ENCODE peak calls at places on chromosomes 4 and X, in five cellular contexts. One of them, this sample, is unnamed.

GRCh38 chr4:174252412-174252811 is 31.1 kb downstream of the FBXO8 start:
- DNase-seq in mammary epithelial cell: peak
- DNase-seq in psoas muscle: no peak
- DNase-seq in CD8-positive, alpha-beta T cell: no peak
- DNase-seq in BE2C: no peak
- DNase-seq in this sample: no peak

GRCh38 chrX:144810539-144810938 is 436.8 kb upstream of the SPANXN1 start:
- DNase-seq in mammary epithelial cell: no peak
- DNase-seq in CD8-positive, alpha-beta T cell: no peak
- DNase-seq in psoas muscle: no peak
- DNase-seq in BE2C: no peak
- DNase-seq in this sample: no peak

GRCh38 chr4:13173974-13174373 is 310.2 kb downstream of the RAB28 start:
- DNase-seq in mammary epithelial cell: no peak
- DNase-seq in psoas muscle: peak
- DNase-seq in BE2C: no peak
- DNase-seq in CD8-positive, alpha-beta T cell: no peak
- DNase-seq in this sample: peak

GRCh38 chrX:50769389-50770063 is 44.5 kb downstream of the SHROOM4 start:
- DNase-seq in CD8-positive, alpha-beta T cell: no peak
- DNase-seq in BE2C: no peak
- DNase-seq in psoas muscle: no peak
- DNase-seq in mammary epithelial cell: peak
- DNase-seq in this sample: no peak

GRCh38 chrX:118823263-118824172 is at the start of gene ZCCHC12:
- DNase-seq in CD8-positive, alpha-beta T cell: peak
- DNase-seq in psoas muscle: peak
- DNase-seq in BE2C: peak
- DNase-seq in mammary epithelial cell: peak
- DNase-seq in this sample: peak

GRCh38 chr4:106421441-106422296 is 53.1 kb upstream of the GIMD1 start:
- DNase-seq in BE2C: no peak
- DNase-seq in psoas muscle: no peak
- DNase-seq in mammary epithelial cell: peak
- DNase-seq in CD8-positive, alpha-beta T cell: no peak
- DNase-seq in this sample: peak

GRCh38 chr4:1354136-1354982 is 7.4 kb downstream of the UVSSA start:
- DNase-seq in BE2C: no peak
- DNase-seq in CD8-positive, alpha-beta T cell: no peak
- DNase-seq in mammary epithelial cell: no peak
- DNase-seq in psoas muscle: no peak
- DNase-seq in this sample: no peak

GRCh38 chr4:139655116-139655515 is 10.5 kb upstream of the MGST2 start:
- DNase-seq in CD8-positive, alpha-beta T cell: no peak
- DNase-seq in psoas muscle: no peak
- DNase-seq in BE2C: peak
- DNase-seq in mammary epithelial cell: peak
- DNase-seq in this sample: peak

GRCh38 chr4:159382875-159383568 is 280.1 kb downstream of the RAPGEF2 start:
- DNase-seq in psoas muscle: no peak
- DNase-seq in mammary epithelial cell: no peak
- DNase-seq in CD8-positive, alpha-beta T cell: no peak
- DNase-seq in BE2C: no peak
- DNase-seq in this sample: peak

GRCh38 chrX:18698762-18699650 is 8.4 kb upstream of the PPEF1 start:
- DNase-seq in psoas muscle: no peak
- DNase-seq in BE2C: no peak
- DNase-seq in mammary epithelial cell: no peak
- DNase-seq in CD8-positive, alpha-beta T cell: no peak
- DNase-seq in this sample: no peak

GRCh38 chr4:98838977-98839618 is 89.8 kb downstream of the EIF4E start:
- DNase-seq in mammary epithelial cell: peak
- DNase-seq in CD8-positive, alpha-beta T cell: no peak
- DNase-seq in BE2C: peak
- DNase-seq in psoas muscle: no peak
- DNase-seq in this sample: no peak

GRCh38 chrX:53279296-53280237 is 1.8 kb downstream of the IQSEC2 start:
- DNase-seq in CD8-positive, alpha-beta T cell: no peak
- DNase-seq in psoas muscle: no peak
- DNase-seq in BE2C: no peak
- DNase-seq in mammary epithelial cell: no peak
- DNase-seq in this sample: no peak

GRCh38 chrX:132958086-132958703 is at the start of gene HS6ST2:
- DNase-seq in psoas muscle: peak
- DNase-seq in BE2C: peak
- DNase-seq in CD8-positive, alpha-beta T cell: no peak
- DNase-seq in mammary epithelial cell: no peak
- DNase-seq in this sample: no peak

GRCh38 chr4:116197317-116197809 is 888.0 kb downstream of the TRAM1L1 start:
- DNase-seq in mammary epithelial cell: no peak
- DNase-seq in psoas muscle: no peak
- DNase-seq in BE2C: no peak
- DNase-seq in CD8-positive, alpha-beta T cell: no peak
- DNase-seq in this sample: no peak

GRCh38 chrX:34557733-34558132 is 99.4 kb downstream of the TMEM47 start:
- DNase-seq in mammary epithelial cell: no peak
- DNase-seq in psoas muscle: no peak
- DNase-seq in BE2C: no peak
- DNase-seq in CD8-positive, alpha-beta T cell: no peak
- DNase-seq in this sample: no peak

GRCh38 chr4:169268951-169269781 is 1.6 kb downstream of the SH3RF1 start:
- DNase-seq in psoas muscle: peak
- DNase-seq in BE2C: peak
- DNase-seq in mammary epithelial cell: peak
- DNase-seq in CD8-positive, alpha-beta T cell: no peak
- DNase-seq in this sample: peak

GRCh38 chrX:81174286-81174685 is 27.4 kb downstream of the HMGN5 start:
- DNase-seq in mammary epithelial cell: peak
- DNase-seq in BE2C: no peak
- DNase-seq in psoas muscle: no peak
- DNase-seq in CD8-positive, alpha-beta T cell: no peak
- DNase-seq in this sample: peak

GRCh38 chr4:128354205-128354821 is 66.7 kb upstream of the PGRMC2 start:
- DNase-seq in CD8-positive, alpha-beta T cell: no peak
- DNase-seq in BE2C: peak
- DNase-seq in psoas muscle: no peak
- DNase-seq in mammary epithelial cell: peak
- DNase-seq in this sample: peak

GRCh38 chr4:52743444-52744019 is 7.7 kb downstream of the ERVMER34-1 start:
- DNase-seq in mammary epithelial cell: no peak
- DNase-seq in CD8-positive, alpha-beta T cell: no peak
- DNase-seq in psoas muscle: no peak
- DNase-seq in BE2C: no peak
- DNase-seq in this sample: no peak

GRCh38 chr4:102388636-102389035 is 43.4 kb upstream of the SLC39A8 start:
- DNase-seq in mammary epithelial cell: peak
- DNase-seq in BE2C: no peak
- DNase-seq in CD8-positive, alpha-beta T cell: no peak
- DNase-seq in psoas muscle: no peak
- DNase-seq in this sample: no peak

GRCh38 chr4:86498560-86499166 is 95.5 kb upstream of the PTPN13 start:
- DNase-seq in mammary epithelial cell: peak
- DNase-seq in BE2C: peak
- DNase-seq in CD8-positive, alpha-beta T cell: no peak
- DNase-seq in psoas muscle: no peak
- DNase-seq in this sample: peak

GRCh38 chrX:78024349-78025108 is 55.1 kb upstream of the PGAM4 start:
- DNase-seq in mammary epithelial cell: peak
- DNase-seq in psoas muscle: no peak
- DNase-seq in BE2C: peak
- DNase-seq in CD8-positive, alpha-beta T cell: no peak
- DNase-seq in this sample: peak

GRCh38 chr4:150231108-150231770 is 153.0 kb downstream of the DCLK2 start:
- DNase-seq in psoas muscle: no peak
- DNase-seq in mammary epithelial cell: no peak
- DNase-seq in BE2C: no peak
- DNase-seq in CD8-positive, alpha-beta T cell: no peak
- DNase-seq in this sample: no peak

GRCh38 chr4:160848489-160848888 is 1315.3 kb downstream of the FSTL5 start:
- DNase-seq in psoas muscle: no peak
- DNase-seq in BE2C: no peak
- DNase-seq in mammary epithelial cell: no peak
- DNase-seq in CD8-positive, alpha-beta T cell: no peak
- DNase-seq in this sample: no peak

GRCh38 chrX:153984351-153985178 is 12.0 kb downstream of the TMEM187 start:
- DNase-seq in BE2C: no peak
- DNase-seq in psoas muscle: no peak
- DNase-seq in mammary epithelial cell: no peak
- DNase-seq in CD8-positive, alpha-beta T cell: no peak
- DNase-seq in this sample: no peak
- H3K4me3 ChIP-seq in BE2C: no peak
- H3K4me3 ChIP-seq in psoas muscle: no peak
- H3K4me3 ChIP-seq in mammary epithelial cell: no peak
- H3K4me3 ChIP-seq in CD8-positive, alpha-beta T cell: peak
- H3K4me3 ChIP-seq in this sample: no peak

DNA sequence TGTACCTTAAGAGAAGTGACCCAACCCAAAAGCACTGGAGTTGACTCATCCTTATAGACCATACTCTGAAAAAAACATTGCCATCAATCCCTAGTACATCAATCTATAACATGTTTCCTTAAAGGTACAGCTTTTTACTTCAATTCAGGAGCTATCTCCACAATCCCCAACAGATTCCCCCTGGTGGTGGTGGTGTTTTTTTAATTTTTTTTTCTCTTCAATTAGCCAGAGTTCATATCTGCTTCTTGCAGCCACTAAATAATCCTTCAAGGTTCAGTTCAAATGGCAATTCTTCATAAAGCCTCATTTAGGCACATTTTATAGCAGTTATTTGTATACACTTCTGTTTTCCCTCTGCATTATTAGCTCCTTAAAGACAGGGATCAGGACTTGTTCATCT is 60.7 kb upstream of the KDR start:
- DNase-seq in psoas muscle: no peak
- DNase-seq in mammary epithelial cell: no peak
- DNase-seq in CD8-positive, alpha-beta T cell: no peak
- DNase-seq in BE2C: no peak
- DNase-seq in this sample: no peak
- TF ChIP-seq CTCF in psoas muscle: no peak
- TF ChIP-seq CTCF in mammary epithelial cell: no peak
- TF ChIP-seq CTCF in CD8-positive, alpha-beta T cell: no peak
- TF ChIP-seq CTCF in BE2C: peak
- TF ChIP-seq CTCF in this sample: peak

GRCh38 chr4:15476396-15476795 is 6.7 kb downstream of the CC2D2A start:
- DNase-seq in CD8-positive, alpha-beta T cell: no peak
- DNase-seq in psoas muscle: no peak
- DNase-seq in BE2C: no peak
- DNase-seq in mammary epithelial cell: no peak
- DNase-seq in this sample: no peak

GRCh38 chr4:15482346-15482745 is 12.7 kb downstream of the CC2D2A start:
- DNase-seq in BE2C: no peak
- DNase-seq in mammary epithelial cell: no peak
- DNase-seq in CD8-positive, alpha-beta T cell: no peak
- DNase-seq in psoas muscle: no peak
- DNase-seq in this sample: no peak

GRCh38 chr4:15478724-15479088 is 9.0 kb downstream of the CC2D2A start:
- DNase-seq in psoas muscle: no peak
- DNase-seq in CD8-positive, alpha-beta T cell: no peak
- DNase-seq in BE2C: no peak
- DNase-seq in mammary epithelial cell: no peak
- DNase-seq in this sample: no peak

GRCh38 chr4:15479913-15480185 is 10.2 kb downstream of the CC2D2A start:
- DNase-seq in BE2C: no peak
- DNase-seq in CD8-positive, alpha-beta T cell: no peak
- DNase-seq in psoas muscle: no peak
- DNase-seq in mammary epithelial cell: no peak
- DNase-seq in this sample: peak

DNA sequence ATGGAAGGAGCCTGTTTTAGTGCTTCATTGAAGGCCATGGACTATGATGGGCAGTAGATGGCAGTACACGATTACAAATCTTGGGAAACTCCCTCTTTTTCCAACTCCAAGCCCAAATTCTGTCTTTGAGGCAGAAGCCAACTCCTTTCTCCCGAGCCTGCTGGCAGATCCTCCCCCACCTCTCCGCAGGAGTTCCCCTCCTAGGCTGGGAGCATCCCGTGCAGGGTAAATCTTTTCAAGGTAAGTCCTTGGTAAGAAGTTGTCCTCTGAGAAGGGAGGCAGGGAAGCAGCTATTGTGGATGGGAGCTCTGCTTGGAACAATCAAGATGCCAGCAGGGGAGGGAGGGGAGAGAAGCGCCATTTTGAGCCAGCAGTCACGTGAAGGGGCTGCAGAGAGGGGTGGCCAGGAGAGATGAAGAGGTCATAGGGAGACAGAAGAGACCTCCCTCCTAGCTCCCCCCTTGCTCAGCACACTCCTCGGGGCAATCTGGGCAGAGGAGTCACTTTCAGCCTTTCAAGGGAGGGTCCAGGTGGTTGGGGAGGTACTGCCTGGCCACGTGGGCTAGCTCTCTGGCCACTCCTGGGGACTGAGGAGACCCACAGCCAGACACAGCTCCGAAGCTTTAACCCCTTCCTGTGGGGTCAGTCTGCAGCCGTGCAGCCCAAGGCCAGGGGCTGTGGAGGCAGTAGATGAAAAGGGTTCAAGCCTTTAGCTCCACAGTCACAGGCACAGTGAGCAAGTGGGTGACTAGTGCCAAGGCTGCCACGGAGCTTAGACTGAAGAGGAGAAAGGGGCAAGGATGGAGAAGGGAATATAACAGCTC is 9.6 kb downstream of the CC2D2A start:
- DNase-seq in mammary epithelial cell: peak
- DNase-seq in CD8-positive, alpha-beta T cell: no peak
- DNase-seq in BE2C: peak
- DNase-seq in psoas muscle: no peak
- DNase-seq in this sample: peak
- H3K4me3 ChIP-seq in mammary epithelial cell: peak
- H3K4me3 ChIP-seq in CD8-positive, alpha-beta T cell: no peak
- H3K4me3 ChIP-seq in BE2C: peak
- H3K4me3 ChIP-seq in psoas muscle: peak
- H3K4me3 ChIP-seq in this sample: peak

DNA sequence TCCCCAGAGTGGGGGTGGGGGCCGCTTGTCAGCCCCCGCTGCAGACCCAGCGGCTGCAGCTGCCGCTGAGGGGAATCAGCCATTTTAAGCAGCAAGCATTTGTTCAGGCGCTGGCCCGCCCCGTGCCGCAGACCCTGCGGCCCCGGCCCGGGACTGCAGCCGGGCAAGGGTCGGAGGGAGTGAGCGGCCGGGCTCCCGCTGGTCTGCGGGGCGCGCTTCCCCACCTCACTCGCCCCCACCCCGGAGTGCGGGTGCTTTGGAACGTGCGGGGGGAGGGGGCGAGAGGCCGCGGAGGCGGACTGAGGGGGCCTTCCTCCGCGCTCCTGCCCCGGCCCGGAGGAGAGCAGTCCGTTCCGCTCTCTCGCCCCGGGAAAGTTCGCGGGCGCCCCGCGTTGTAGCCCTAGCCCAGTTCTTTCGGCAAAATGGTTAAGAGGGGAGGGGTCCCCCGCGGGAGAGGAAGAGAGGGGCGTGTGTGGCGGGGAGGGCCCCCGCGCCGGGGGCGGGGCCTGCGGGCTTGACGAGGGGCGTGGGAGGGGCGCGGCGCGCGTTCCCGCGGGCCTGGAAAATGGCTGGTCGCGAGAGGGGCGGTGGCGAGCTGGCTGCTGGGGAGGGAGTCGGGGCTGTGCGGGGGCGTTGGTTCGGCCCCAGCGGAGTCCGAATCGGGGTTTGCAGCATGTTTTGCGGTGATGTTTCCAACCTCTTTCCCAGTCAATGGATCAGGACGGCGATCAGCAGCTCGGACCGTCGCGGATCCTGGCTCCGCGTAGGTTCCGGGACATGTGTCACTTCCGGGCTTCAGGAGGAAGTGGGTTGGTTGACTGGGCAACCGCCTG is 914 bp downstream of the ING2 start:
- DNase-seq in CD8-positive, alpha-beta T cell: peak
- DNase-seq in psoas muscle: peak
- DNase-seq in BE2C: peak
- DNase-seq in mammary epithelial cell: peak
- DNase-seq in this sample: peak
- TF ChIP-seq CTCF in CD8-positive, alpha-beta T cell: no peak
- TF ChIP-seq CTCF in psoas muscle: no peak
- TF ChIP-seq CTCF in BE2C: no peak
- TF ChIP-seq CTCF in mammary epithelial cell: no peak
- TF ChIP-seq CTCF in this sample: no peak

This sample was measured in cardiac muscle cell.